ENCODE peak calls at places on chromosomes 16 and 17, in nine cellular contexts. L is left ventricle myocardium inferior; F is Caco-2; J is dorsolateral prefrontal cortex; X is CD8-positive, alpha-beta T cell; U is NB4; Q is astrocyte; T is AG09309; B is glutamatergic neuron. S is an unnamed sample.

GRCh38 chr16:86367291-86368072 is 142.8 kb upstream of the FOXF1 start:
- DNase-seq in L (no peak), F (no peak), J (no peak), X (no peak), U (no peak), Q (no peak), T (no peak), B (no peak), S (no peak)

GRCh38 chr17:82963104-82963950 is 116.1 kb upstream of the METRNL start:
- DNase-seq in L (peak), F (peak), J (peak), X (peak), U (no peak), Q (peak), T (peak), B (peak), S (no peak)

GRCh38 chr17:27572665-27573064 is 58.3 kb upstream of the LGALS9 start:
- DNase-seq in L (no peak), F (no peak), J (no peak), X (no peak), U (peak), Q (no peak), T (no peak), B (no peak), S (no peak)

GRCh38 chr16:80449332-80449731 is 91.5 kb upstream of the DYNLRB2 start:
- DNase-seq in L (no peak), F (no peak), J (no peak), X (no peak), U (no peak), Q (no peak), T (no peak), B (no peak), S (no peak)

GRCh38 chr17:7408341-7408740 is 696 bp downstream of the NLGN2 start:
- DNase-seq in L (no peak), F (no peak), J (no peak), X (peak), U (no peak), Q (no peak), T (no peak), B (peak), S (no peak)

GRCh38 chr17:7561589-7562207 is at the start of gene SENP3:
- DNase-seq in L (peak), F (peak), J (peak), X (peak), U (peak), Q (peak), T (peak), B (peak), S (peak)

GRCh38 chr17:50151041-50151936 is 812 bp upstream of the PPP1R9B start:
- DNase-seq in L (peak), F (peak), J (peak), X (peak), U (peak), Q (peak), T (peak), B (peak), S (peak)

GRCh38 chr17:70166571-70166970 is 2.8 kb upstream of the KCNJ2 start:
- DNase-seq in L (no peak), F (no peak), J (no peak), X (no peak), U (no peak), Q (no peak), T (no peak), B (no peak), S (no peak)

GRCh38 chr16:4053663-4054479 is 62.4 kb downstream of the ADCY9 start:
- DNase-seq in L (peak), F (no peak), J (no peak), X (no peak), U (peak), Q (peak), T (peak), B (no peak), S (no peak)

GRCh38 chr16:69848635-69849545 is 86.8 kb downstream of the WWP2 start:
- DNase-seq in L (peak), F (no peak), J (peak), X (no peak), U (no peak), Q (peak), T (peak), B (no peak), S (no peak)

GRCh38 chr17:17924131-17924856 is 47.9 kb downstream of the TOM1L2 start:
- DNase-seq in L (no peak), F (no peak), J (no peak), X (no peak), U (no peak), Q (peak), T (no peak), B (no peak), S (no peak)

GRCh38 chr16:53061701-53062159 is 6.9 kb downstream of the CHD9 start:
- DNase-seq in L (peak), F (no peak), J (no peak), X (peak), U (peak), Q (no peak), T (no peak), B (no peak), S (peak)

GRCh38 chr16:89484923-89485679 is 5.3 kb downstream of the ANKRD11 start:
- DNase-seq in L (no peak), F (no peak), J (no peak), X (peak), U (peak), Q (no peak), T (no peak), B (peak), S (no peak)

GRCh38 chr16:11201498-11202259 is 54.3 kb downstream of the SOCS1 start:
- DNase-seq in L (no peak), F (no peak), J (no peak), X (no peak), U (peak), Q (peak), T (peak), B (no peak), S (no peak)

GRCh38 chr17:68011199-68011665 is 15.0 kb upstream of the C17orf58 start:
- DNase-seq in L (peak), F (peak), J (no peak), X (peak), U (peak), Q (no peak), T (no peak), B (peak), S (peak)

GRCh38 chr17:62179525-62180161 is 114.6 kb upstream of the MED13 start:
- DNase-seq in L (no peak), F (peak), J (no peak), X (no peak), U (peak), Q (peak), T (peak), B (no peak), S (no peak)

GRCh38 chr17:63405741-63406261 is 40.3 kb downstream of the CYB561 start:
- DNase-seq in L (no peak), F (peak), J (no peak), X (no peak), U (peak), Q (peak), T (peak), B (no peak), S (no peak)

GRCh38 chr17:27601069-27601974 is 29.7 kb upstream of the LGALS9 start:
- DNase-seq in L (peak), F (peak), J (peak), X (peak), U (peak), Q (peak), T (peak), B (peak), S (peak)

GRCh38 chr16:83338138-83338537 is 469.6 kb upstream of the HSBP1 start:
- DNase-seq in L (no peak), F (no peak), J (no peak), X (no peak), U (no peak), Q (no peak), T (no peak), B (no peak), S (no peak)

GRCh38 chr16:2779978-2780898 is 3.2 kb upstream of the ELOB start:
- DNase-seq in L (no peak), F (no peak), J (peak), X (no peak), U (no peak), Q (no peak), T (no peak), B (no peak), S (no peak)

GRCh38 chr16:73031155-73031866 is 16.6 kb downstream of the ZFHX3 start:
- DNase-seq in L (no peak), F (no peak), J (no peak), X (no peak), U (no peak), Q (no peak), T (no peak), B (no peak), S (no peak)

GRCh38 chr16:12546918-12547607 is 256.6 kb downstream of the CPPED1 start:
- DNase-seq in L (no peak), F (no peak), J (no peak), X (no peak), U (peak), Q (no peak), T (no peak), B (no peak), S (peak)

GRCh38 chr16:84931107-84931494 is 80.2 kb downstream of the ZDHHC7 start:
- DNase-seq in L (no peak), F (no peak), J (no peak), X (no peak), U (no peak), Q (no peak), T (no peak), B (no peak), S (no peak)

GRCh38 chr17:4807534-4808377 is 804 bp downstream of the PLD2 start:
- DNase-seq in L (no peak), F (no peak), J (no peak), X (no peak), U (no peak), Q (no peak), T (no peak), B (peak), S (no peak)

GRCh38 chr16:20348365-20349185 is 3.9 kb downstream of the UMOD start:
- DNase-seq in L (no peak), F (no peak), J (no peak), X (no peak), U (no peak), Q (no peak), T (no peak), B (peak), S (peak)

GRCh38 chr16:12917246-12917645 is 15.8 kb downstream of the SHISA9 start:
- DNase-seq in L (no peak), F (no peak), J (no peak), X (no peak), U (no peak), Q (no peak), T (no peak), B (no peak), S (no peak)

GRCh38 chr17:82228842-82229685 is at the start of gene SLC16A3:
- DNase-seq in L (peak), F (peak), J (no peak), X (peak), U (peak), Q (peak), T (no peak), B (no peak), S (peak)

GRCh38 chr16:69366431-69366830 is 14.8 kb upstream of the TMED6 start:
- DNase-seq in L (no peak), F (no peak), J (no peak), X (no peak), U (no peak), Q (no peak), T (no peak), B (no peak), S (no peak)

GRCh38 chr17:61002316-61002736 is 324.7 kb downstream of the BCAS3 start:
- DNase-seq in L (no peak), F (peak), J (no peak), X (no peak), U (peak), Q (peak), T (peak), B (no peak), S (no peak)

GRCh38 chr16:54142787-54143186 is 143.8 kb downstream of the IRX3 start:
- DNase-seq in L (no peak), F (no peak), J (no peak), X (no peak), U (no peak), Q (no peak), T (no peak), B (no peak), S (no peak)

GRCh38 chr16:54140788-54141136 is 145.8 kb downstream of the IRX3 start:
- DNase-seq in L (no peak), F (no peak), J (no peak), X (no peak), U (no peak), Q (no peak), T (no peak), B (no peak), S (no peak)

GRCh38 chr16:54143410-54143809 is 143.2 kb downstream of the IRX3 start:
- DNase-seq in L (no peak), F (no peak), J (no peak), X (no peak), U (no peak), Q (no peak), T (no peak), B (no peak), S (no peak)

GRCh38 chr16:54143934-54144333 is 142.7 kb downstream of the IRX3 start:
- DNase-seq in L (no peak), F (no peak), J (no peak), X (no peak), U (peak), Q (no peak), T (no peak), B (no peak), S (no peak)

DNA sequence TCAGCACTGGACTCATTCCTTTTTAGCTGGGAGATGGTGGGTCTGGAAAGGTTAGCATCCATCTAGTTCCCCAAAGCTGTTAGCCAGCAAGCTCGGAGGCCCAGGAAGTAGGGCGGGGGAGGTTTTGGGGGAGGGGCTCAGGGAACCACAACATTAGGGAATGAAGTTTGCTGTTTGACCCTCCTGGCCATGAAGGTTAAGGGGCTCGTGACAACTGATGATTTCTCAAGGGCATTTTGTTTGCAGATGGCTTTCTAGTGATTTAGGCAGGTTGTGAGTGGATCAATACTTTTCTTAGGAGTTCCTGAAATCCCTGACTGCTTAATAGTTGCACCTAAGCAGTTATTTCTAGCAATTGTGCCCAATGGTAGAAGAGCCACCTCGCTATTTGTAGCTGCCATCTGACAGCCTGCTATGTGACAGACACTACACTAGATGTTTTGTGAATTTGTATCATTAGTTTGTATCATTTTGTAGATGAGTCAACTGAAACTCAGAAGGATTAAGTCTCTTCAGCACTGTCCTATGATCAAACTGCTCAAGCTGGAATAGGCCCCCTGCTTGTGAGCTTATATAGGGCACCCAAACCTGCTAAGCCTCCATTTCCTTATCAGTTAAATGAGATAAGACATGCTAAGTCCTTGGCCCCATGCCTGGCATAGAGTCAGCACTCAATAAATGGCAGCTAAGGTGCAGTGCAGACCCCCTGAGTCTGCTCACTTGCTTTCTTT is 146.4 kb downstream of the IRX3 start:
- DNase-seq in L (no peak), F (no peak), J (no peak), X (no peak), U (peak), Q (no peak), T (no peak), B (no peak), S (no peak)
- TF ChIP-seq CTCF in L (no peak), F (no peak), J (no peak), X (no peak), U (peak), Q (peak), T (peak), B (no peak), S (no peak)

DNA sequence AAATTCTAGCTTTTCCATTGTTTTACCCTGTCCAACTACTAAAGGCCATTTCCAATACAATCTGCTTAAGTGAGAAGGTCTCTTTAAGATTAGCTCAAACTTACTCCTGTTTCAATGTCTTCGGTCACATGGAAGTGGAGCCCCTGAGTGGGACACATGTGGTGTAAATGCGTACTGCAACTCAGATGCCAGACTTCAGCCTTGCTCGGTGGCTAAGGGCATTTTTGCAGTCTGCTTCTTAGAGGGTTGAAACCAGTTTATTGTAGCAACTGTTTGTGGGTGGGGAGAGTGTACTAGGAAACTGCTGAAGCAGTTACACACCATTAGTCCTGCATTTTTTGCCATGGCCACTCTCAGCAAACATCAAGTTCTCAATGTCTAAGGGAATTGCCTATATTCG is 140.6 kb downstream of the PARN start:
- DNase-seq in L (no peak), F (peak), J (no peak), X (no peak), U (peak), Q (no peak), T (no peak), B (peak), S (no peak)
- TF ChIP-seq CTCF in L (peak), F (peak), J (no peak), X (no peak), U (peak), Q (peak), T (peak), B (peak), S (no peak)

GRCh38 chr17:45233423-45233924 is 11.8 kb downstream of the FMNL1 start:
- DNase-seq in L (no peak), F (no peak), J (no peak), X (no peak), U (no peak), Q (no peak), T (no peak), B (no peak), S (no peak)

GRCh38 chr17:45236002-45236606 is 14.4 kb downstream of the FMNL1 start:
- DNase-seq in L (no peak), F (no peak), J (no peak), X (no peak), U (no peak), Q (no peak), T (no peak), B (no peak), S (no peak)

GRCh38 chr17:45237686-45238085 is 16.0 kb downstream of the FMNL1 start:
- DNase-seq in L (no peak), F (no peak), J (no peak), X (no peak), U (no peak), Q (no peak), T (no peak), B (no peak), S (no peak)

GRCh38 chr17:45234641-45235040 is 13.0 kb downstream of the FMNL1 start:
- DNase-seq in L (no peak), F (peak), J (no peak), X (peak), U (peak), Q (no peak), T (no peak), B (peak), S (no peak)

GRCh38 chr17:45235071-45236001 is 13.7 kb downstream of the FMNL1 start:
- DNase-seq in L (peak), F (peak), J (peak), X (peak), U (peak), Q (peak), T (peak), B (peak), S (peak)
- TF ChIP-seq CTCF in L (peak), F (peak), J (peak), X (peak), U (peak), Q (peak), T (peak), B (peak), S (peak)

GRCh38 chr16:79213214-79213613 is 387.3 kb downstream of the MAF start:
- DNase-seq in L (no peak), F (peak), J (no peak), X (no peak), U (peak), Q (no peak), T (no peak), B (no peak), S (no peak)
- TF ChIP-seq CTCF in L (no peak), F (peak), J (peak), X (no peak), U (peak), Q (no peak), T (no peak), B (no peak), S (no peak)

GRCh38 chr17:40028595-40028994 is 13.4 kb downstream of the CSF3 start:
- DNase-seq in L (no peak), F (no peak), J (no peak), X (no peak), U (no peak), Q (no peak), T (no peak), B (no peak), S (no peak)

GRCh38 chr17:40025991-40026815 is 11.0 kb downstream of the CSF3 start:
- DNase-seq in L (no peak), F (no peak), J (no peak), X (peak), U (no peak), Q (peak), T (no peak), B (no peak), S (no peak)

GRCh38 chr17:40027614-40028012 is 12.4 kb downstream of the CSF3 start:
- DNase-seq in L (no peak), F (no peak), J (no peak), X (no peak), U (no peak), Q (no peak), T (no peak), B (no peak), S (no peak)

GRCh38 chr17:40025559-40025958 is 10.3 kb downstream of the CSF3 start:
- DNase-seq in L (no peak), F (no peak), J (no peak), X (no peak), U (no peak), Q (no peak), T (no peak), B (no peak), S (no peak)

GRCh38 chr17:40026816-40027613 is 11.8 kb downstream of the CSF3 start:
- DNase-seq in L (peak), F (peak), J (peak), X (peak), U (peak), Q (peak), T (peak), B (peak), S (peak)
- TF ChIP-seq CTCF in L (peak), F (peak), J (peak), X (peak), U (peak), Q (peak), T (peak), B (peak), S (peak)

GRCh38 chr17:45322168-45322567 is 5.3 kb upstream of the MAP3K14 start:
- DNase-seq in L (no peak), F (no peak), J (no peak), X (no peak), U (no peak), Q (no peak), T (no peak), B (no peak), S (no peak)
- TF ChIP-seq CTCF in L (no peak), F (no peak), J (no peak), X (no peak), U (no peak), Q (no peak), T (no peak), B (no peak), S (no peak)